ENCODE peak calls at places on chromosomes 13 and 19, in five cellular contexts. T, P, Q, N and J are unnamed samples.

GRCh38 chr13:38537026-38537425 is 149.9 kb upstream of the FREM2 start:
- DNase-seq in P (no peak), N (no peak), Q (no peak), T (no peak), J (no peak)

GRCh38 chr13:90427322-90428272 is 919.9 kb upstream of the MIR17HG start:
- DNase-seq in T (no peak), N (no peak), P (no peak), Q (no peak), J (no peak)

GRCh38 chr13:74288361-74288911 is 154.2 kb upstream of the KLF12 start:
- DNase-seq in N (no peak), P (peak; percentile 49), T (peak; percentile 33), Q (no peak), J (no peak)

GRCh38 chr19:5193192-5193591 is 147.4 kb downstream of the PTPRS start:
- DNase-seq in T (no peak), Q (no peak), P (no peak), N (no peak), J (no peak)

GRCh38 chr19:40613669-40614594 is 12.8 kb downstream of the LTBP4 start:
- DNase-seq in Q (peak; percentile 86), N (peak; percentile 85), T (peak; percentile 83), P (peak; percentile 91), J (no peak)

GRCh38 chr19:15330801-15331418 is 1.4 kb downstream of the BRD4 start:
- DNase-seq in Q (no peak), P (peak; percentile 21), N (no peak), T (no peak), J (no peak)

GRCh38 chr19:56660381-56661105 is 11.0 kb downstream of the ZNF835 start:
- DNase-seq in Q (peak; percentile 35), N (no peak), P (no peak), T (no peak), J (no peak)

GRCh38 chr19:44993926-44994537 is 7.2 kb upstream of the RELB start:
- DNase-seq in T (no peak), P (no peak), Q (no peak), N (no peak), J (no peak)

GRCh38 chr19:45443462-45444317 is 20.0 kb upstream of the ERCC1 start:
- DNase-seq in T (peak; percentile 97), P (peak; percentile 98), Q (peak; percentile 95), N (peak; percentile 94), J (peak; percentile 97)

DNA sequence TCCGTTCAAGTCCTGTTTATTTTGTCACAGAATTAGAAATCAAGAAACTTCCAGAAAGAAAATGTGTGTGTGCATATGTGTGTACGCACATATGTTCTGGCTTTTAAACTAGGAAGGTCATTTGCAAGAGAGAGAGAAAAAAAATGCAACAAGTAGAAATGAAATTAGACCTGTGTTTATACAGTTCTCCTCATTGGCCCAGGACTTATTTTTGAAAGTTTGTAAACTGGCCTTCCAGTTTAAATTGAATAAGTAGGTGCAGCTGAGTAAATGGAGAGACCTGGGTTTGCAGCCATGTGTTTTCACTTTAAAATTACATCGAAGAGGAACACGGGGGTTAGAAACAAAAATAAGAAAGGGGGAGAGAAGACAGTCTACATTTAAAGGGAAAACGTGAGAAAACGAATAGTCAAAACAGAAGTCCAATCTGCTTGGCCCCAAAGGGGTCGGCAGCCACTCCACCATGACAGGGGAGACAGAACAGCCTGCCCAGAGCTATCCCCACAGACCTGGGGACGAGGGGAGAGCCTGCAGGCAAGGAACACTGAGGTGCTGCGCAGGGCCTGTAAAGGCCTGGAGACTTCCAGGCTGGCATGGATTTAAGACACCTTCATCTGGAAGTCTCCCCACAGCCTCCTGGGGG is 216.8 kb upstream of the MAB21L1 start:
- DNase-seq in N (no peak), P (no peak), Q (no peak), T (no peak), J (no peak)
- H3K27me3 ChIP-seq in N (no peaks in the 10 kb centered on the region), P (no peaks in the 10 kb centered on the region), Q (no peaks in the 10 kb centered on the region), T (no peaks in the 10 kb centered on the region), J (no peaks in the 10 kb centered on the region)

GRCh38 chr19:55113570-55114039 is 3.8 kb downstream of the PPP1R12C start:
- DNase-seq in N (peak; percentile 97), Q (peak; percentile 96), T (peak; percentile 58), P (peak; percentile 81), J (peak; percentile 98)
- TF ChIP-seq EP300 in N (peak; percentile 94), Q (peak; percentile 88), T (peak; percentile 96), P (peak; percentile 97), J (peak; percentile 92)

DNA sequence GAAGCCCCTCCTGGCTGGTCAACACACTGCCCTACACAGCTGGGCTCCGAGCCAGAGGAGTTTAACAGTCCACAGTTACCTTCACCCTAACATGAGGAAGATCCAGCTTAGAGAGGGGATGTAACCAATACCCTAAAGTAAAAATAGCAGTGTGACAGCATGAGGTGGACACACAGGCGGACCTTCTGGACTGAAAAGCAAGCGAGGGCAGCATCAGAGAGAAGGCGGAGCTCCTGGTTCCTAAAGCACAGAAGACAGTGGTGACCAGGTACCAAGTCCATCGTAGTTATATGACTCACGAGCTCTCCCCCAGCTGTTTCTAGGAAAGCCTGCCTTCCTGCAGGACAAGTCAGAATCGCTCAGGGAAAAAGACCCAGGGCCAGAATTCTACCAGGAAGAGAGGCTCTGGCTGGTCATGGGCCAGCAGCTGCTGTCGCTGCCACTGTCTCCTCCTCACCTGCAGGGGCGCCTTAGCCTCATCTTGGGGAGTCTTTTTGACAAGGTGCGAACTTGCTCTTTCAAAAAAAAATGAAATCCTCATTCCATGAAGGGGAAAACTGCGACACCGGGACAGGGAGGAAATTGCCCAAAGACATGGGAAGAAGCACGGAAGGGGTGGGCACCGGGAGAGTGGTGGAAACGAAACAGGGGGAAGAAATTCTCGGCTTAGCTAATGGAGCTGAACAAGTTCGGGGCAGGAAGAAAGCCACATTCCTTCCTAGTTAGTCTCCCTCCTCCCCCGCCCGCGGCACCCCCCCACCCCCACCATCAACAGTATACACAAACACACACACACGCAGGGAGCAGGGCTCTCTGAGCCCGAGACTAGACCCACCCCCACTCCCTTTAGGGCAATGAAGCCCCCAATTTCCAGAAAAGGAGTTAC is 1.7 kb downstream of the ELL start:
- DNase-seq in P (peak; percentile 83), N (peak; percentile 49), T (peak; percentile 77), Q (peak; percentile 63), J (no peak)
- TF ChIP-seq POLR2A in P (peak; percentile 64), N (no peak), T (no peak), Q (no peak), J (no peak)

DNA sequence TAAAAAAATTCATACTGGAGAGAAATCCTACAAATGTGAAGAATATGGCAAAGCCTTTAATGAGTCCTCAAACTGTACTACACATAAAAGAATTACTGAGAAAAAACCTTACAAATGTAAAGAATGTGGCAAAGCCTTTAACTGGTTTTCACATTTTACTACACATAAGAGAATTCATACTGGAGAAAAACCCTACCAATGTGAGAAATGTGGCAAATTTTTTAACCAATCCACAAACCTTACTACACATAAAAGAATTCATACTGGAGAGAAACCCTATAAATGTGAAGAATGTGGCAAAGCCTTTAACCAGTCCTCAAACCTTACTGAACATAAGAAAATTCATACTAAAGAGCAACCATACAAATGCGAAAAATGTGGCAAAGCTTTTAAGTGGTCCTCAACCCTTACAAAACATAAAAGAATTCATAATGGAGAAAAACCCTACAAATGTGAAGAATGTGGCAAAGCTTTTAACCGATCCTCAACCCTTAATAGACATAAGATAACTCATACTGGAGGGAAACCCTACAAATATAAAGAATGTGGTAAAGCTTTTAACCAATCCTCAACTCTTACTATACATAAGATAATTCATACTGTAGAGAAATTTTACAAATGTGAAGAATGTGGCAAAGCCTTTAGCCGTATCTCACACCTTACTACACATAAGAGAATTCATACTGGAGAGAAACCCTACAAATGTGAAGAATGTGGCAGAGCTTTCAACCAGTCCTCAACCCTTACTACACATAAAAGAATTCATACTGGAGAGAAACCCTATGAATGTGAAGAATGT is 29.0 kb downstream of the ZNF730 start:
- DNase-seq in T (no peak), Q (no peak), P (no peak), N (no peak), J (no peak)
- H3K27me3 ChIP-seq in T (no peaks in the 10 kb centered on the region), Q (no peaks in the 10 kb centered on the region), P (no peaks in the 10 kb centered on the region), N (no peaks in the 10 kb centered on the region), J (no peaks in the 10 kb centered on the region)